ENCODE peak calls at places on chromosomes 11 and 22, in four cellular contexts. M is MM.1S, H is breast epithelium, L is right cardiac atrium. T is an unnamed sample. For H3K9me3, the result is how much of the 10 kb centered on the place peaks cover.

GRCh38 chr11:11661356-11662040 is 39.7 kb upstream of the GALNT18 start:
- DNase-seq in L (no peak), M (no peak), H (no peak), T (no peak)

GRCh38 chr11:121293276-121293569 is 652 bp downstream of the SC5D start:
- DNase-seq in H (no peak), M (peak), L (no peak), T (no peak)

GRCh38 chr11:46722566-46723358 is 3.7 kb downstream of the F2 start:
- DNase-seq in L (no peak), M (no peak), H (no peak), T (no peak)

GRCh38 chr22:48492371-48493320 is 1335.0 kb downstream of the BRD1 start:
- DNase-seq in H (peak), M (peak), L (no peak), T (no peak)

GRCh38 chr22:25048659-25049657 is 96.4 kb downstream of the KIAA1671 start:
- DNase-seq in L (peak), H (peak), M (peak), T (no peak)

GRCh38 chr11:61776561-61777075 is 15.8 kb downstream of the TMEM258 start:
- DNase-seq in L (peak), M (peak), H (no peak), T (no peak)

GRCh38 chr11:27722945-27723344 is 22.7 kb upstream of the BDNF start:
- DNase-seq in M (no peak), L (no peak), H (no peak), T (no peak)

GRCh38 chr11:123696183-123696582 is 41.8 kb upstream of the SCN3B start:
- DNase-seq in L (no peak), H (no peak), M (no peak), T (no peak)

GRCh38 chr11:105177658-105178057 is 38.1 kb upstream of the CARD18 start:
- DNase-seq in M (no peak), L (no peak), H (no peak), T (no peak)

GRCh38 chr22:28438183-28438778 is 241.4 kb downstream of the TTC28 start:
- DNase-seq in L (no peak), H (no peak), M (no peak), T (no peak)

GRCh38 chr11:34405079-34405858 is 33.5 kb upstream of the CAT start:
- DNase-seq in L (no peak), M (no peak), H (no peak), T (no peak)

GRCh38 chr11:117096140-117096972 is 1.9 kb downstream of the SIK3 start:
- DNase-seq in M (peak), H (no peak), L (no peak), T (no peak)

GRCh38 chr22:22395230-22395629 is 113.3 kb downstream of the ZNF280B start:
- DNase-seq in H (no peak), M (no peak), L (no peak), T (peak)

GRCh38 chr22:45157907-45158306 is 5.8 kb upstream of the NUP50 start:
- DNase-seq in H (no peak), M (no peak), L (no peak), T (no peak)

GRCh38 chr11:93017821-93018690 is 48.6 kb downstream of the MTNR1B start:
- DNase-seq in M (no peak), H (no peak), L (no peak), T (no peak)

GRCh38 chr11:117187428-117187798 is 8.9 kb downstream of the SIDT2 start:
- DNase-seq in M (no peak), H (peak), L (peak), T (no peak)

GRCh38 chr11:132844956-132845355 is 687.3 kb downstream of the OPCML start:
- DNase-seq in M (no peak), H (no peak), L (no peak), T (no peak)

GRCh38 chr11:69635804-69636511 is 5.0 kb upstream of the CCND1 start:
- DNase-seq in H (no peak), M (no peak), L (peak), T (no peak)
- H3K4me3 ChIP-seq in H (peak), M (peak), L (peak), T (peak)

DNA sequence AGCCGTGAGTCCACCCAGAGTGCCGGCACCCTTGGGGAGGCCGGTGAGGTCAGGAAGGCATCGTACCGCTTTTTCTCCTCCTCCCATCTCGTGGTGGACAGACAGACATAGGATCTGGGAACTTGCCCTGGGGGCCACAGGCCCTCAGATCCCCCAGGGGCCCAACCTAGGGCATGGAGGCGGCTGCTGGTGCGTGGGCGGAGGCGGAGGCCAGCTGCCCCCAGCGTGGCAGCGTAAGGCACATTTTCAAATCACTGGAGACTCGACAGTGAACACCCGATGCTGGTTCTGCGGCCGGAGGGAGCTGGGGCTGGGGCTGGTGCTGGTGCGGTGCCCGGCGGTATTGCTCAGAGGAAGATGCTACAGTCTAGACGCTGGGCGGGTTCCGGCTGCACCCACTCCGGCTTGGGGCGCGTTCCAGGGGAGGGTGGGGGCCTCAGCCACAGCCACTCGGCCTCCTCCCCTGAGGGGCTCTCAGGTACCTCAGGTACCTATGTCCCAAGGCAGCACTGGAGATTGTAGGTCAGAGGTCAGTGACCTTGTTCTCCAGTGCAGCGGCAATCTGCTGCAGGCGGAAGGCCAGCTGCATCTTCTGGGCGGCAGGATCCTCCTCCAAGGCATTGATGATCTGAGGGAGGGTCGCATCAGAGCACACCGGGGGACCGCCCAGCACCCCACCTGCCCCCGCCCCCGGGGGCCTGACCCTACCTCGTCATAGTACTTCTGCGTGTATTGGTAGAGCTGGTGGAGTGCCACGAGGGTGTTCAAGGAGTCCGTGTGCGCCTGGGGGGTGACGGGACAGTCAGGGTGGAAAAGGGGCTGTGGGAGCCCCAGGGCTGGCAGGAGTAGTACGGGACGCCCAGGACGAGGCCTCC is 5.2 kb upstream of the MAPK11 start:
- DNase-seq in M (no peak), L (no peak), H (no peak), T (no peak)
- H3K9me3 ChIP-seq in M (under half), L (under half), H (under half), T (under half)

GRCh38 chr11:85709983-85710382 is 24.0 kb upstream of the CCDC89 start:
- DNase-seq in H (no peak), L (no peak), M (no peak), T (no peak)

GRCh38 chr11:85705805-85706204 is 19.8 kb upstream of the CCDC89 start:
- DNase-seq in L (no peak), H (no peak), M (no peak), T (no peak)

GRCh38 chr11:85699957-85700741 is 14.2 kb upstream of the CCDC89 start:
- DNase-seq in M (peak), H (no peak), L (no peak), T (no peak)

GRCh38 chr11:85710912-85711311 is 24.9 kb upstream of the CCDC89 start:
- DNase-seq in M (no peak), H (no peak), L (no peak), T (no peak)

DNA sequence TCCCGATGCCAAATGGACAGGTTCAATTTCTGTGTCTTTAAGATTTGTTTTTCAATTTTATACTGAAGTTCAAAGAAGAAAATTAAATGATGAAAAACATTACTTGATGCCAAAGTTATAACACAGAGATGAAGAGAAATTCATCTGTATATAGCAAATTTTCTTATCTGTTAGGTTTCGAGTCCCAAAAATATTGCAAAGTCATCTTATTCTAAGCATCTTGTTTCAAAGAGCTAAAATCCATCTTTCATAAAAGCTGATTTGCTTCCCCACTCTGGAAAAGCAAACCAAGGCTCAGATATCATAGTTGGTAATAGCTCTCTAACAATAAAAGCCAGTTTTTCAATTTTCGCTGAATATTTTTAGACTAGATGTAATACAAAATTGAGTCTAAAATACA is 19.0 kb upstream of the CCDC89 start:
- DNase-seq in M (no peak), L (no peak), H (no peak), T (no peak)
- H3K27ac ChIP-seq in M (no peak), L (no peak), H (no peak), T (no peak)

GRCh38 chr22:17999851-18000250 is 24.5 kb downstream of the MICAL3 start:
- DNase-seq in M (peak), L (no peak), H (peak), T (no peak)
- H3K4me3 ChIP-seq in M (peak), L (peak), H (peak), T (peak)

GRCh38 chr22:47484960-47485571 is 722.6 kb downstream of the TBC1D22A start:
- DNase-seq in M (no peak), L (no peak), H (no peak), T (no peak)
- H3K9me3 ChIP-seq in M (under half), L (under half), H (under half), T (under half)